ENCODE peak calls at places on chromosomes 4 and X, in ten cellular contexts. One of them, this sample, is unnamed.
A peak's percentile ranks its signal among the peaks of the same experiment; 100 is the strongest.

GRCh38 chr4:117740736-117741135 is 293.6 kb upstream of the NDST3 start:
- DNase-seq in HT1080: no peak
- DNase-seq in retinal pigment epithelial cell: no peak
- DNase-seq in GM23248: no peak
- DNase-seq in SK-N-SH: no peak
- DNase-seq in foreskin melanocyte: no peak
- DNase-seq in NCI-H2081 treated with DMSO at 0.1 percent for 48 hours: no peak
- DNase-seq in H4: no peak
- DNase-seq in lower leg skin: no peak
- DNase-seq in kidney tubule cell: no peak
- DNase-seq in this sample: no peak

GRCh38 chr4:7590205-7590604 is 155.5 kb upstream of the PSAPL1 start:
- DNase-seq in HT1080: peak; percentile 38
- DNase-seq in retinal pigment epithelial cell: no peak
- DNase-seq in GM23248: peak; percentile 4
- DNase-seq in SK-N-SH: no peak
- DNase-seq in foreskin melanocyte: no peak
- DNase-seq in NCI-H2081 treated with DMSO at 0.1 percent for 48 hours: no peak
- DNase-seq in H4: no peak
- DNase-seq in lower leg skin: no peak
- DNase-seq in kidney tubule cell: no peak
- DNase-seq in this sample: no peak

GRCh38 chrX:31266172-31267076 is 194.6 kb upstream of the FTHL17 start:
- DNase-seq in HT1080: peak; percentile 3
- DNase-seq in retinal pigment epithelial cell: no peak
- DNase-seq in GM23248: peak; percentile 44
- DNase-seq in SK-N-SH: peak; percentile 79
- DNase-seq in foreskin melanocyte: no peak
- DNase-seq in NCI-H2081 treated with DMSO at 0.1 percent for 48 hours: no peak
- DNase-seq in H4: no peak
- DNase-seq in lower leg skin: peak; percentile 14
- DNase-seq in kidney tubule cell: peak; percentile 35
- DNase-seq in this sample: peak; percentile 33

GRCh38 chr4:948101-948935 is 16.1 kb downstream of the TMEM175 start:
- DNase-seq in HT1080: no peak
- DNase-seq in retinal pigment epithelial cell: no peak
- DNase-seq in GM23248: no peak
- DNase-seq in SK-N-SH: peak; percentile 14
- DNase-seq in foreskin melanocyte: no peak
- DNase-seq in NCI-H2081 treated with DMSO at 0.1 percent for 48 hours: no peak
- DNase-seq in H4: no peak
- DNase-seq in lower leg skin: no peak
- DNase-seq in kidney tubule cell: no peak
- DNase-seq in this sample: peak; percentile 66

GRCh38 chrX:65866146-65866545 is 173.7 kb downstream of the VSIG4 start:
- DNase-seq in HT1080: no peak
- DNase-seq in retinal pigment epithelial cell: no peak
- DNase-seq in GM23248: no peak
- DNase-seq in SK-N-SH: no peak
- DNase-seq in foreskin melanocyte: no peak
- DNase-seq in NCI-H2081 treated with DMSO at 0.1 percent for 48 hours: no peak
- DNase-seq in H4: no peak
- DNase-seq in lower leg skin: no peak
- DNase-seq in kidney tubule cell: no peak
- DNase-seq in this sample: no peak

GRCh38 chrX:105645667-105646354 is 176.5 kb upstream of the NRK start:
- DNase-seq in HT1080: peak; percentile 25
- DNase-seq in retinal pigment epithelial cell: no peak
- DNase-seq in GM23248: no peak
- DNase-seq in SK-N-SH: no peak
- DNase-seq in foreskin melanocyte: no peak
- DNase-seq in NCI-H2081 treated with DMSO at 0.1 percent for 48 hours: no peak
- DNase-seq in H4: no peak
- DNase-seq in lower leg skin: no peak
- DNase-seq in kidney tubule cell: no peak
- DNase-seq in this sample: no peak

GRCh38 chrX:110021180-110022022 is 18.5 kb downstream of the TMEM164 start:
- DNase-seq in HT1080: no peak
- DNase-seq in retinal pigment epithelial cell: peak; percentile 97
- DNase-seq in GM23248: peak; percentile 72
- DNase-seq in SK-N-SH: no peak
- DNase-seq in foreskin melanocyte: no peak
- DNase-seq in NCI-H2081 treated with DMSO at 0.1 percent for 48 hours: no peak
- DNase-seq in H4: peak; percentile 63
- DNase-seq in lower leg skin: no peak
- DNase-seq in kidney tubule cell: no peak
- DNase-seq in this sample: no peak

GRCh38 chrX:143476751-143477150 is 40.5 kb downstream of the SPANXN3 start:
- DNase-seq in HT1080: no peak
- DNase-seq in retinal pigment epithelial cell: no peak
- DNase-seq in GM23248: no peak
- DNase-seq in SK-N-SH: no peak
- DNase-seq in foreskin melanocyte: no peak
- DNase-seq in NCI-H2081 treated with DMSO at 0.1 percent for 48 hours: no peak
- DNase-seq in H4: no peak
- DNase-seq in lower leg skin: no peak
- DNase-seq in kidney tubule cell: no peak
- DNase-seq in this sample: no peak

GRCh38 chrX:17596546-17597205 is 140.6 kb upstream of the SCML1 start:
- DNase-seq in HT1080: peak; percentile 26
- DNase-seq in retinal pigment epithelial cell: no peak
- DNase-seq in GM23248: no peak
- DNase-seq in SK-N-SH: no peak
- DNase-seq in foreskin melanocyte: no peak
- DNase-seq in NCI-H2081 treated with DMSO at 0.1 percent for 48 hours: no peak
- DNase-seq in H4: no peak
- DNase-seq in lower leg skin: no peak
- DNase-seq in kidney tubule cell: peak; percentile 81
- DNase-seq in this sample: no peak

This sample was measured in cerebellar cortex.